ENCODE peak calls at places on chromosomes 11 and 22, in four cellular contexts. U is T-helper 2 cell, H is IMR-90, P is kidney glomerular epithelial cell. X is an unnamed sample.

GRCh38 chr11:116310215-116310614 is 462.6 kb downstream of the BUD13 start:
- DNase-seq in U (no peak), H (peak), P (peak), X (peak)

GRCh38 chr22:26953380-26953807 is 296.0 kb downstream of the MIAT start:
- DNase-seq in U (no peak), H (no peak), P (no peak), X (no peak)

GRCh38 chr11:11148104-11148509 is 204.9 kb downstream of the CSNK2A3 start:
- DNase-seq in U (peak), H (peak), P (peak), X (peak)

GRCh38 chr11:19980957-19981669 is 179.2 kb downstream of the DBX1 start:
- DNase-seq in U (no peak), H (peak), P (no peak), X (peak)

GRCh38 chr11:115112779-115113178 is 391.4 kb downstream of the CADM1 start:
- DNase-seq in U (no peak), H (no peak), P (no peak), X (no peak)

GRCh38 chr11:70695086-70695960 is 297.0 kb downstream of the CTTN start:
- DNase-seq in U (no peak), H (peak), P (no peak), X (no peak)

GRCh38 chr11:116658876-116659535 is 113.8 kb downstream of the BUD13 start:
- DNase-seq in U (no peak), H (no peak), P (no peak), X (no peak)

GRCh38 chr11:117415358-117415896 is 87.8 kb downstream of the CEP164 start:
- DNase-seq in U (no peak), H (no peak), P (no peak), X (no peak)

GRCh38 chr22:41838842-41839618 is 6.1 kb downstream of the SREBF2 start:
- DNase-seq in U (no peak), H (no peak), P (no peak), X (no peak)

GRCh38 chr11:123450593-123450992 is 20.5 kb downstream of the GRAMD1B start:
- DNase-seq in U (no peak), H (peak), P (no peak), X (peak)

X was measured in astrocyte of the spinal cord.